ENCODE peak calls at places on chromosomes 7 and 10, in nine cellular contexts. One of them, this sample, is unnamed.

GRCh38 chr7:46566375-46566774 is 645.3 kb upstream of the IGFBP3 start:
- DNase-seq in epithelial cell of esophagus: no peak
- DNase-seq in gastrocnemius medialis: no peak
- DNase-seq in right atrium auricular region: no peak
- DNase-seq in GM06990: no peak
- DNase-seq in fibroblast of mammary gland: peak
- DNase-seq in BJ: no peak
- DNase-seq in progenitor cell of endocrine pancreas: no peak
- DNase-seq in cardiac fibroblast: no peak
- DNase-seq in this sample: no peak

GRCh38 chr10:12511651-12512050 is 162.3 kb downstream of the CAMK1D start:
- DNase-seq in epithelial cell of esophagus: no peak
- DNase-seq in gastrocnemius medialis: no peak
- DNase-seq in right atrium auricular region: peak
- DNase-seq in GM06990: no peak
- DNase-seq in fibroblast of mammary gland: no peak
- DNase-seq in BJ: no peak
- DNase-seq in progenitor cell of endocrine pancreas: no peak
- DNase-seq in cardiac fibroblast: no peak
- DNase-seq in this sample: no peak

GRCh38 chr10:8336629-8337331 is 282.3 kb downstream of the GATA3 start:
- DNase-seq in epithelial cell of esophagus: no peak
- DNase-seq in gastrocnemius medialis: no peak
- DNase-seq in right atrium auricular region: no peak
- DNase-seq in GM06990: no peak
- DNase-seq in fibroblast of mammary gland: no peak
- DNase-seq in BJ: no peak
- DNase-seq in progenitor cell of endocrine pancreas: no peak
- DNase-seq in cardiac fibroblast: no peak
- DNase-seq in this sample: no peak

GRCh38 chr10:70331486-70332268 is 47.9 kb upstream of the NPFFR1 start:
- DNase-seq in epithelial cell of esophagus: peak
- DNase-seq in gastrocnemius medialis: peak
- DNase-seq in right atrium auricular region: peak
- DNase-seq in GM06990: peak
- DNase-seq in fibroblast of mammary gland: peak
- DNase-seq in BJ: peak
- DNase-seq in progenitor cell of endocrine pancreas: no peak
- DNase-seq in cardiac fibroblast: peak
- DNase-seq in this sample: no peak

GRCh38 chr10:93515071-93515962 is 18.9 kb downstream of the CEP55 start:
- DNase-seq in epithelial cell of esophagus: no peak
- DNase-seq in gastrocnemius medialis: no peak
- DNase-seq in right atrium auricular region: no peak
- DNase-seq in GM06990: no peak
- DNase-seq in fibroblast of mammary gland: peak
- DNase-seq in BJ: no peak
- DNase-seq in progenitor cell of endocrine pancreas: no peak
- DNase-seq in cardiac fibroblast: peak
- DNase-seq in this sample: no peak

GRCh38 chr10:90136731-90137316 is 435.4 kb downstream of the KIF20B start:
- DNase-seq in epithelial cell of esophagus: peak
- DNase-seq in gastrocnemius medialis: no peak
- DNase-seq in right atrium auricular region: no peak
- DNase-seq in GM06990: no peak
- DNase-seq in fibroblast of mammary gland: peak
- DNase-seq in BJ: no peak
- DNase-seq in progenitor cell of endocrine pancreas: no peak
- DNase-seq in cardiac fibroblast: peak
- DNase-seq in this sample: no peak

GRCh38 chr7:20172736-20173334 is 44.3 kb downstream of the MACC1 start:
- DNase-seq in epithelial cell of esophagus: peak
- DNase-seq in gastrocnemius medialis: no peak
- DNase-seq in right atrium auricular region: no peak
- DNase-seq in GM06990: no peak
- DNase-seq in fibroblast of mammary gland: peak
- DNase-seq in BJ: no peak
- DNase-seq in progenitor cell of endocrine pancreas: peak
- DNase-seq in cardiac fibroblast: peak
- DNase-seq in this sample: peak

GRCh38 chr7:33712020-33712414 is 193.3 kb upstream of the BMPER start:
- DNase-seq in epithelial cell of esophagus: no peak
- DNase-seq in gastrocnemius medialis: no peak
- DNase-seq in right atrium auricular region: no peak
- DNase-seq in GM06990: no peak
- DNase-seq in fibroblast of mammary gland: no peak
- DNase-seq in BJ: no peak
- DNase-seq in progenitor cell of endocrine pancreas: no peak
- DNase-seq in cardiac fibroblast: no peak
- DNase-seq in this sample: no peak

GRCh38 chr10:104510644-104511043 is 130.4 kb upstream of the SORCS3 start:
- DNase-seq in epithelial cell of esophagus: no peak
- DNase-seq in gastrocnemius medialis: no peak
- DNase-seq in right atrium auricular region: no peak
- DNase-seq in GM06990: no peak
- DNase-seq in fibroblast of mammary gland: no peak
- DNase-seq in BJ: no peak
- DNase-seq in progenitor cell of endocrine pancreas: no peak
- DNase-seq in cardiac fibroblast: no peak
- DNase-seq in this sample: no peak

GRCh38 chr10:26508016-26508415 is 69.9 kb downstream of the APBB1IP start:
- DNase-seq in epithelial cell of esophagus: no peak
- DNase-seq in gastrocnemius medialis: no peak
- DNase-seq in right atrium auricular region: no peak
- DNase-seq in GM06990: no peak
- DNase-seq in fibroblast of mammary gland: peak
- DNase-seq in BJ: no peak
- DNase-seq in progenitor cell of endocrine pancreas: no peak
- DNase-seq in cardiac fibroblast: no peak
- DNase-seq in this sample: no peak

GRCh38 chr10:26505491-26505890 is 67.3 kb downstream of the APBB1IP start:
- DNase-seq in epithelial cell of esophagus: no peak
- DNase-seq in gastrocnemius medialis: no peak
- DNase-seq in right atrium auricular region: no peak
- DNase-seq in GM06990: no peak
- DNase-seq in fibroblast of mammary gland: no peak
- DNase-seq in BJ: no peak
- DNase-seq in progenitor cell of endocrine pancreas: no peak
- DNase-seq in cardiac fibroblast: no peak
- DNase-seq in this sample: no peak

GRCh38 chr10:26502988-26503387 is 64.8 kb downstream of the APBB1IP start:
- DNase-seq in epithelial cell of esophagus: no peak
- DNase-seq in gastrocnemius medialis: no peak
- DNase-seq in right atrium auricular region: no peak
- DNase-seq in GM06990: no peak
- DNase-seq in fibroblast of mammary gland: peak
- DNase-seq in BJ: no peak
- DNase-seq in progenitor cell of endocrine pancreas: no peak
- DNase-seq in cardiac fibroblast: no peak
- DNase-seq in this sample: no peak

GRCh38 chr10:26507441-26507840 is 69.3 kb downstream of the APBB1IP start:
- DNase-seq in epithelial cell of esophagus: no peak
- DNase-seq in gastrocnemius medialis: no peak
- DNase-seq in right atrium auricular region: no peak
- DNase-seq in GM06990: no peak
- DNase-seq in fibroblast of mammary gland: peak
- DNase-seq in BJ: no peak
- DNase-seq in progenitor cell of endocrine pancreas: no peak
- DNase-seq in cardiac fibroblast: no peak
- DNase-seq in this sample: no peak

DNA sequence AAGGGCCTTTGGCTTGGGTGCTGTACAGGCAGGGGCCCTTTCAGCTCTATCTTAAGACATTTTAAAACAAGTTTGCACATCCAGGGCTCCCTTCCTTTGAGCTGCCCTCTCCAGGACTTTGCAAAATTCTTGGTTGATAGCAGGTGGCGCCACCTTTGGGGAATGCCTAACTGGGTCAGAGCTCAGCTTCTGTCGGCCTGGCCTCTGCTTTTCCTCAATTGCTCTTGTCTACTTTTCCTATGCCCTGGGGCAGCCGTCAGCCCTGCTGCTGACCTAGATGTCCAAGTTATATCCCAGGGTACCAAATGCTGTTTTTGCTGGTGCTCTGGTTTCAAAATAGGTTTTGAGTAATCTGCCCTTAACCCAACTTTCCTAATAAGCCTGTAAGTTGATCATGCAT is 65.8 kb downstream of the APBB1IP start:
- DNase-seq in epithelial cell of esophagus: no peak
- DNase-seq in gastrocnemius medialis: no peak
- DNase-seq in right atrium auricular region: no peak
- DNase-seq in GM06990: no peak
- DNase-seq in fibroblast of mammary gland: no peak
- DNase-seq in BJ: no peak
- DNase-seq in progenitor cell of endocrine pancreas: no peak
- DNase-seq in cardiac fibroblast: no peak
- DNase-seq in this sample: peak
- TF ChIP-seq CTCF in epithelial cell of esophagus: no peak
- TF ChIP-seq CTCF in gastrocnemius medialis: no peak
- TF ChIP-seq CTCF in right atrium auricular region: no peak
- TF ChIP-seq CTCF in GM06990: peak
- TF ChIP-seq CTCF in fibroblast of mammary gland: peak
- TF ChIP-seq CTCF in BJ: peak
- TF ChIP-seq CTCF in progenitor cell of endocrine pancreas: no peak
- TF ChIP-seq CTCF in cardiac fibroblast: no peak
- TF ChIP-seq CTCF in this sample: no peak

GRCh38 chr10:78578929-78579328 is 489.8 kb upstream of the ZMIZ1 start:
- DNase-seq in epithelial cell of esophagus: peak
- DNase-seq in gastrocnemius medialis: no peak
- DNase-seq in right atrium auricular region: no peak
- DNase-seq in GM06990: no peak
- DNase-seq in fibroblast of mammary gland: peak
- DNase-seq in BJ: no peak
- DNase-seq in progenitor cell of endocrine pancreas: no peak
- DNase-seq in cardiac fibroblast: no peak
- DNase-seq in this sample: no peak
- TF ChIP-seq CTCF in epithelial cell of esophagus: no peak
- TF ChIP-seq CTCF in gastrocnemius medialis: no peak
- TF ChIP-seq CTCF in right atrium auricular region: no peak
- TF ChIP-seq CTCF in GM06990: no peak
- TF ChIP-seq CTCF in fibroblast of mammary gland: no peak
- TF ChIP-seq CTCF in BJ: no peak
- TF ChIP-seq CTCF in progenitor cell of endocrine pancreas: no peak
- TF ChIP-seq CTCF in cardiac fibroblast: no peak
- TF ChIP-seq CTCF in this sample: no peak

GRCh38 chr10:58212622-58213021 is 55.1 kb downstream of the IPMK start:
- DNase-seq in epithelial cell of esophagus: no peak
- DNase-seq in gastrocnemius medialis: no peak
- DNase-seq in right atrium auricular region: no peak
- DNase-seq in GM06990: no peak
- DNase-seq in fibroblast of mammary gland: no peak
- DNase-seq in BJ: no peak
- DNase-seq in progenitor cell of endocrine pancreas: no peak
- DNase-seq in cardiac fibroblast: no peak
- DNase-seq in this sample: no peak

GRCh38 chr10:58206251-58206650 is 61.4 kb downstream of the IPMK start:
- DNase-seq in epithelial cell of esophagus: no peak
- DNase-seq in gastrocnemius medialis: no peak
- DNase-seq in right atrium auricular region: no peak
- DNase-seq in GM06990: no peak
- DNase-seq in fibroblast of mammary gland: no peak
- DNase-seq in BJ: no peak
- DNase-seq in progenitor cell of endocrine pancreas: no peak
- DNase-seq in cardiac fibroblast: no peak
- DNase-seq in this sample: no peak

GRCh38 chr10:58210160-58210559 is 57.5 kb downstream of the IPMK start:
- DNase-seq in epithelial cell of esophagus: no peak
- DNase-seq in gastrocnemius medialis: no peak
- DNase-seq in right atrium auricular region: no peak
- DNase-seq in GM06990: no peak
- DNase-seq in fibroblast of mammary gland: no peak
- DNase-seq in BJ: no peak
- DNase-seq in progenitor cell of endocrine pancreas: no peak
- DNase-seq in cardiac fibroblast: no peak
- DNase-seq in this sample: no peak

GRCh38 chr10:58209669-58210068 is 58.0 kb downstream of the IPMK start:
- DNase-seq in epithelial cell of esophagus: no peak
- DNase-seq in gastrocnemius medialis: no peak
- DNase-seq in right atrium auricular region: no peak
- DNase-seq in GM06990: no peak
- DNase-seq in fibroblast of mammary gland: peak
- DNase-seq in BJ: no peak
- DNase-seq in progenitor cell of endocrine pancreas: no peak
- DNase-seq in cardiac fibroblast: peak
- DNase-seq in this sample: no peak
- TF ChIP-seq CTCF in epithelial cell of esophagus: no peak
- TF ChIP-seq CTCF in gastrocnemius medialis: no peak
- TF ChIP-seq CTCF in right atrium auricular region: no peak
- TF ChIP-seq CTCF in GM06990: no peak
- TF ChIP-seq CTCF in fibroblast of mammary gland: no peak
- TF ChIP-seq CTCF in BJ: no peak
- TF ChIP-seq CTCF in progenitor cell of endocrine pancreas: no peak
- TF ChIP-seq CTCF in cardiac fibroblast: no peak
- TF ChIP-seq CTCF in this sample: no peak

DNA sequence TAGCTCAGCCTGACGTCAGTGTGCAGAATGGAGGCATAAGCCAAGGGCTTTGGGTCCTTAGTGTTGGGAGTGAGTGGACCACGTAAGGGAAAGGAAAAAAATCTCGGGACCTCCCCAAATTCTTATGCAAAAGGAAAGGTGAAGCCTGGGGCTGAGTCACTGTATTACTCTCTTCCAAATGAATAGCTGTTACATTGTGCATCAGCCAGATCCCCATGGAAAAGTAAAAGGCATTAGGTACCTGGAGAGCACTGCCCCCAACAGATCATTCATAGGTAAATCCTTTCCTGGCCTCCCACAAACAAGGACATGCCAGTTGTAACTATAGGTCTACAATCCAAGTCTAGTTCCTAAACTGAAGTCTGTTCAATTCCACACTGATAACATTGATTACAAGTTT is 170.5 kb downstream of the C1GALT1 start:
- DNase-seq in epithelial cell of esophagus: peak
- DNase-seq in gastrocnemius medialis: no peak
- DNase-seq in right atrium auricular region: no peak
- DNase-seq in GM06990: no peak
- DNase-seq in fibroblast of mammary gland: no peak
- DNase-seq in BJ: no peak
- DNase-seq in progenitor cell of endocrine pancreas: no peak
- DNase-seq in cardiac fibroblast: no peak
- DNase-seq in this sample: no peak
- TF ChIP-seq CTCF in epithelial cell of esophagus: peak
- TF ChIP-seq CTCF in gastrocnemius medialis: no peak
- TF ChIP-seq CTCF in right atrium auricular region: no peak
- TF ChIP-seq CTCF in GM06990: peak
- TF ChIP-seq CTCF in fibroblast of mammary gland: no peak
- TF ChIP-seq CTCF in BJ: no peak
- TF ChIP-seq CTCF in progenitor cell of endocrine pancreas: peak
- TF ChIP-seq CTCF in cardiac fibroblast: no peak
- TF ChIP-seq CTCF in this sample: no peak

GRCh38 chr10:5776150-5776880 is 36.9 kb downstream of the GDI2 start:
- DNase-seq in epithelial cell of esophagus: no peak
- DNase-seq in gastrocnemius medialis: no peak
- DNase-seq in right atrium auricular region: no peak
- DNase-seq in GM06990: no peak
- DNase-seq in fibroblast of mammary gland: no peak
- DNase-seq in BJ: no peak
- DNase-seq in progenitor cell of endocrine pancreas: no peak
- DNase-seq in cardiac fibroblast: peak
- DNase-seq in this sample: no peak
- TF ChIP-seq CTCF in epithelial cell of esophagus: no peak
- TF ChIP-seq CTCF in gastrocnemius medialis: peak
- TF ChIP-seq CTCF in right atrium auricular region: peak
- TF ChIP-seq CTCF in GM06990: no peak
- TF ChIP-seq CTCF in fibroblast of mammary gland: peak
- TF ChIP-seq CTCF in BJ: no peak
- TF ChIP-seq CTCF in progenitor cell of endocrine pancreas: no peak
- TF ChIP-seq CTCF in cardiac fibroblast: no peak
- TF ChIP-seq CTCF in this sample: no peak